ENCODE peak calls at places on chromosome 14, in ten cellular contexts. Z, U, T, H, I, A, W, X, F and V are unnamed samples.

GRCh38 chr14:93674343-93674742 is 113.9 kb downstream of the PRIMA1 start:
- DNase-seq in I (no peak), T (no peak), X (no peak), F (no peak), Z (no peak), A (no peak), W (no peak), H (no peak), U (no peak), V (no peak)

GRCh38 chr14:74064883-74065282 is 19.4 kb downstream of the ALDH6A1 start:
- DNase-seq in H (no peak), U (no peak), X (no peak), T (no peak), F (no peak), A (no peak), I (no peak), Z (no peak), W (no peak), V (no peak)

GRCh38 chr14:85528080-85528881 is 1.7 kb upstream of the FLRT2 start:
- DNase-seq in F (peak), A (peak), U (peak), I (no peak), Z (no peak), T (no peak), X (no peak), H (no peak), W (peak), V (no peak)

GRCh38 chr14:77615231-77616132 is 955 bp downstream of the SPTLC2 start:
- DNase-seq in Z (no peak), T (peak), I (no peak), F (no peak), H (no peak), U (no peak), W (no peak), X (no peak), A (no peak), V (no peak)

GRCh38 chr14:53509845-53510244 is 356.7 kb upstream of the DDHD1 start:
- DNase-seq in H (no peak), F (peak), Z (no peak), U (no peak), W (peak), X (no peak), I (no peak), T (no peak), A (no peak), V (no peak)

GRCh38 chr14:95388699-95389098 is 69.0 kb upstream of the CLMN start:
- DNase-seq in A (no peak), X (peak), U (no peak), T (no peak), W (no peak), Z (no peak), F (no peak), H (no peak), I (no peak), V (no peak)

GRCh38 chr14:102320671-102321455 is 1.3 kb downstream of the ZNF839 start:
- DNase-seq in A (no peak), H (no peak), I (no peak), Z (no peak), F (no peak), T (no peak), X (no peak), U (no peak), W (no peak), V (no peak)

GRCh38 chr14:68840454-68840853 is 47.6 kb upstream of the ZFP36L1 start:
- DNase-seq in I (no peak), T (no peak), U (no peak), Z (no peak), H (no peak), X (no peak), W (no peak), A (no peak), F (no peak), V (no peak)

GRCh38 chr14:99716850-99717681 is 33.0 kb downstream of the CYP46A1 start:
- DNase-seq in F (no peak), I (peak), A (no peak), W (no peak), U (no peak), Z (no peak), T (no peak), H (peak), X (no peak), V (no peak)

GRCh38 chr14:99589031-99589441 is 15.0 kb downstream of the CCDC85C start:
- DNase-seq in I (no peak), X (no peak), H (no peak), A (no peak), Z (no peak), W (no peak), T (no peak), F (no peak), U (no peak), V (no peak)

GRCh38 chr14:75334191-75335051 is 55.8 kb downstream of the FOS start:
- DNase-seq in I (peak), T (no peak), F (no peak), H (no peak), U (no peak), W (no peak), X (no peak), A (no peak), Z (no peak), V (no peak)

GRCh38 chr14:65413739-65414045 is 1.2 kb downstream of the FUT8 start:
- DNase-seq in T (no peak), A (no peak), U (peak), H (no peak), X (no peak), Z (no peak), F (no peak), I (no peak), W (no peak), V (no peak)

GRCh38 chr14:100297320-100298300 is 8.6 kb downstream of the SLC25A29 start:
- DNase-seq in A (no peak), F (no peak), U (peak), W (peak), I (peak), X (peak), T (no peak), Z (no peak), H (peak), V (no peak)

GRCh38 chr14:35296505-35296904 is 4.3 kb downstream of the PSMA6 start:
- DNase-seq in W (no peak), H (no peak), X (no peak), F (no peak), T (no peak), A (no peak), Z (no peak), U (no peak), I (no peak), V (no peak)

GRCh38 chr14:99325016-99325415 is 53.0 kb upstream of the BCL11B start:
- DNase-seq in X (no peak), U (no peak), F (no peak), I (no peak), H (no peak), Z (no peak), A (no peak), W (no peak), T (no peak), V (no peak)

GRCh38 chr14:65080954-65081747 is 21.2 kb downstream of the MAX start:
- DNase-seq in I (no peak), T (no peak), X (no peak), Z (no peak), U (no peak), W (no peak), F (no peak), A (no peak), H (no peak), V (no peak)

GRCh38 chr14:99313234-99313633 is 41.2 kb upstream of the BCL11B start:
- DNase-seq in F (no peak), W (no peak), H (no peak), Z (no peak), U (no peak), A (no peak), X (no peak), T (no peak), I (no peak), V (no peak)

GRCh38 chr14:69460093-69460701 is 24.3 kb upstream of the PLEKHD1 start:
- DNase-seq in H (no peak), I (no peak), X (peak), A (peak), U (peak), Z (peak), F (peak), W (peak), T (peak), V (peak)

GRCh38 chr14:81132492-81132891 is 88.3 kb downstream of the GTF2A1 start:
- DNase-seq in U (no peak), T (no peak), A (no peak), I (no peak), F (no peak), Z (no peak), H (no peak), X (no peak), W (no peak), V (no peak)

GRCh38 chr14:74019743-74020142 is 594 bp downstream of the BBOF1 start:
- DNase-seq in H (no peak), I (no peak), X (no peak), Z (no peak), F (peak), T (no peak), W (peak), A (peak), U (no peak), V (no peak)

DNA sequence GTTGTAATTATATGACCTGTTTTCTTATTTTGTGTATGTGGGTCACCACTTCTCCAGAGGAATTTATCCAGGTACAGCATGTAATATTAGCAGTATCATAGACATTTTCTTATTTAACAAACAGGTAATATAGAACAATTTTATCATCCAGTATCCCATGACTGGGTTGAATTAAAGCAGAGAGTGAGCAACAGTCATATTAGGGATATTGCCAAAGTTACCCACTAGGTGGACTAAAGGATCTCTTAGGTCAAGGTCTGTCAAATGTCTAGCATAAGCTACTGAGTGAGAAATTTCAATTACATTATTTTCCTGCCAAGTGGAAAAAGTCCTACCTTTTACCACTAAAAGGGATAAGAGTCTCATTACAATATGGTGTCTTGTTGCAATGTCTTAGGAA is 62.1 kb upstream of the TRIM9 start:
- DNase-seq in H (no peak), F (no peak), T (no peak), A (peak), X (no peak), U (no peak), I (no peak), W (no peak), Z (no peak), V (no peak)
- TF ChIP-seq CTCF in H (no peak), F (peak), T (peak), A (peak), X (no peak), U (no peak), I (peak), W (peak), Z (peak), V (peak)

GRCh38 chr14:62126885-62127478 is 364.8 kb downstream of the SNAPC1 start:
- DNase-seq in Z (peak), W (peak), U (peak), X (no peak), A (peak), F (no peak), T (peak), H (no peak), I (no peak), V (no peak)
- TF ChIP-seq CTCF in Z (peak), W (peak), U (peak), X (peak), A (peak), F (peak), T (peak), H (peak), I (peak), V (peak)

GRCh38 chr14:78917462-78917861 is 747.3 kb downstream of the NRXN3 start:
- DNase-seq in I (no peak), U (no peak), X (no peak), Z (no peak), T (no peak), A (no peak), F (no peak), W (no peak), H (no peak), V (no peak)

GRCh38 chr14:78927261-78927660 is 757.1 kb downstream of the NRXN3 start:
- DNase-seq in T (no peak), A (no peak), X (no peak), Z (no peak), I (no peak), H (no peak), U (no peak), W (no peak), F (no peak), V (no peak)

DNA sequence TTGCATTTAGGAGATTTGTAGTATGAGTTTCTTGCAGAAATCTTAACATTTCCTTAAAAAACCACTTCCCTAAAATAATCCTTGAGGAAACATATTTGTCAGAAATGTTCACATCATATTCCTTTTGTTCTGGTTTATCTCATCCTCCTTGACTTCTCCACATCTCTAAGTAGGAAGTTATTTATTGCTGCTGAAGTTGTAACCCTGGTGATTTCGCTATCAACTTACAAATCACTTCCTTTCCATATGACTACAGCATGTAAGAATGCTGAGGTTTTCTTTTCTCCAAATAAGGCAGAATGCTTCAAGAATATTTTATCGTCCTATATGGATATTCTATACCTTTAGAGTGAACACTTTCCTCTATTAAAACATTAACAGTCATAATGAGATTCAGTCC is 751.7 kb downstream of the NRXN3 start:
- DNase-seq in F (no peak), I (no peak), H (no peak), A (peak), T (no peak), Z (no peak), X (no peak), U (no peak), W (peak), V (no peak)
- TF ChIP-seq CTCF in F (no peak), I (no peak), H (no peak), A (no peak), T (no peak), Z (no peak), X (no peak), U (no peak), W (no peak), V (no peak)

DNA sequence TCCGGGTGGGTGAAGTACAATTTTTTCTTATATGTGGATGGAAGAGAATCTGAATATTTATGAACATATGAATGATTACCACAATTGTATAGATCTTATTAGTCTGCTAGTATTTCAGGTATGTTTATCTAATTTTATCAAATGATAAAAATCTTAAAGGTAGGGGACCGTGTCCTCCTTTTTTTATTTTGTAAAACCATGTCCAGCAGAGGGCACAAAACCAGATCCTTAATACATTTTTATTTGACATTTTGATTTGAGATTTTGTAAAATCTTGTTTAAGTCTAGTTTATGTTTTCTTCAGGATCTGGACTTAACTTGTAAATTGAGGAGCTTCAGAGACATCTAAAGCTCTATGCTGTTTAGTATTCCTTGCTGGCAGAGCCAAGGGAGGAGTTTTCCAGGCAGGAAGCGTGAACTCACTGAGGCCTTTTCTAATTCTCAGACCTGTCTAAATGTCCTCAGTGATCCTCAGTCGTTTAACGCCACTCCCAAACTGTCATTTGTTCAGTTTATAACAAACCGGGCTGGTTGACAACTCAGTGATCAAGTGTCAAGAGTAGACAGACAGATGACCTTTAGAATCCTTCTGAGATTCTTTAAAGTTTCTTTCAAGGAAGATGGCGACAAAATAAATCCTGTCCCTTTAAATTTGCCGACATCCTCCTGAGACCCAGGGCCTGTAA is 263.9 kb downstream of the KTN1 start:
- DNase-seq in U (no peak), H (no peak), A (no peak), W (no peak), F (no peak), Z (no peak), I (no peak), X (no peak), T (no peak), V (no peak)
- TF ChIP-seq CTCF in U (no peak), H (no peak), A (peak), W (peak), F (peak), Z (no peak), I (peak), X (no peak), T (no peak), V (peak)

DNA sequence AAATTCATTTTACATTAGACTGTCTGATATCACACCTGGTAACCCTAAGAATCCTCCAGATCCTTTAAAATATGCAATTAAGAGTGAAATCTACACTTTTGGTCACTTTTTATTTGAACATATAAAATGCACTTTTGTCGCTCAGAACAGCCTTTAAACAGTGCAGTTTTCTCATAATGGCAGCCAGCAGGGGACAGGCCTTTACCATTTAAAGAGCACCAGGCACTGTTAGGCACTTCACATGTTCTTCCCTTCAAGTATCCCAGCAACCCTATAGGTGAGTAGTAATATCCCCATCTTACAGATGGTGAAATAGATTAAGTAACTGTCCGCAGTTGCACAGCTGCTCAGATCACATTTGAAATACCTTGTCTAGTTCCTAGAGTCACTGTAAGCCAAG is 11.3 kb upstream of the SAMD4A start:
- DNase-seq in A (peak), W (no peak), F (no peak), H (no peak), U (no peak), X (no peak), T (no peak), I (no peak), Z (no peak), V (no peak)
- TF ChIP-seq CTCF in A (peak), W (peak), F (peak), H (no peak), U (no peak), X (no peak), T (peak), I (no peak), Z (no peak), V (no peak)

DNA sequence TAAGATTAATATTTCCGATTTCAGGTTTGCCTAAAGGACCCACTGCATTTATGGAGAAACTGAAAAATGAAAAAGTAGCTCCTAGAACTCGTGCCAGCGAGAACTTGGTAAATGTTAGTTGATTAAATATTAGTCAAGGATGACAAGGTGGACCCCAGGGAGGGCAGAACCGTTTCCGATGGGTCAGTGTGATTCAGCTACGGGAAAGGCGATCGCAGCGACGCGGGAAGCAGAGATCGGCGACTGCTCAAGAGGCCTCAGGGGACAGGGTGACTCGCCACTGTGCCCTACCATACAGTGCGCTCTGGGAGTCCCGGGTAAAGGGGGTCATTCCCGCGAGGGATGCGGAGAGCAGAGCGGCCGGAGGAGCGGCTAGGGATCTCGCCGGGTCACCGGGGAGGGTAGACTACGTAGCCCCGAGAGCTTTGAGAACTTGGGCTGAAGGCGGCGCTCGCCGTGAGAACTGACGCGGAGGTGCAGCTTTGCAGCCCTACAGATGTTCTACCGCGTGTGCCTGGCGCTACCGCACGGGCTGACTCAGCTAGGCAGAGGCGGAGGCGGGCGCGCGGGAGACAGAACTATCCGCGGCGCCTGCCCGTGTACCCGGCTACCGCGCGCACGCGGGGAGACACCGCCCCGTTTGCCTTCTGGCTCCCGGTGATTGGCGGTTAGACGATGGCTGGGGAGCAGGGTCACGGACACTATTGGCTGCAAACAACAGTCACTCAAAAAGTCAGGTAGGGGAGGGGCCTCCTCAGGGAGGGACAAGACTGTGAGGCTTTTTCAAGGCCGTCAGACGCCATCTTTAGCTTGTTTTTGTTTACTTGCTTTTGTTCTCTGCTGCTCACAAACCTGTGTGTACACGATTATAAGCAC is 3.2 kb downstream of the C14orf93 start:
- DNase-seq in H (peak), T (peak), X (peak), A (peak), U (peak), F (peak), W (peak), I (peak), Z (peak), V (peak)
- TF ChIP-seq CTCF in H (no peak), T (peak), X (no peak), A (peak), U (no peak), F (peak), W (peak), I (peak), Z (no peak), V (peak)

GRCh38 chr14:28264306-28264705 is 502.3 kb upstream of the FOXG1 start:
- DNase-seq in Z (no peak), U (no peak), I (no peak), X (no peak), W (no peak), T (no peak), F (no peak), H (no peak), A (no peak), V (no peak)
- TF ChIP-seq CTCF in Z (no peak), U (no peak), I (no peak), X (no peak), W (no peak), T (no peak), F (no peak), H (no peak), A (no peak), V (no peak)

GRCh38 chr14:79363291-79363690 is 848.0 kb downstream of the DIO2 start:
- DNase-seq in H (no peak), A (no peak), F (no peak), T (no peak), X (no peak), I (no peak), W (no peak), Z (no peak), U (no peak), V (no peak)
- TF ChIP-seq CTCF in H (no peak), A (no peak), F (no peak), T (no peak), X (no peak), I (no peak), W (no peak), Z (no peak), U (no peak), V (no peak)